ENCODE peak calls at places on chromosomes 2 and 18, in four cellular contexts. L, T, Z and O are unnamed samples.

GRCh38 chr2:126703311-126703710 is 47.4 kb downstream of the GYPC start:
- DNase-seq in L (no peak), T (no peak), Z (no peak), O (no peak)

GRCh38 chr2:53519925-53520629 is 247.5 kb upstream of the CHAC2 start:
- DNase-seq in L (no peak), T (no peak), Z (no peak), O (no peak)

GRCh38 chr2:20012282-20013060 is at the start of gene MATN3:
- DNase-seq in L (peak), T (peak), Z (peak), O (peak)

GRCh38 chr2:241813080-241813805 is 4.2 kb downstream of the NEU4 start:
- DNase-seq in L (no peak), T (no peak), Z (peak), O (no peak)

GRCh38 chr2:171289938-171290480 is 129.3 kb upstream of the TLK1 start:
- DNase-seq in L (peak), T (no peak), Z (no peak), O (no peak)

GRCh38 chr18:3875376-3875775 is 425.4 kb downstream of the TGIF1 start:
- DNase-seq in L (no peak), T (no peak), Z (no peak), O (no peak)

GRCh38 chr2:38327580-38327979 is 49.5 kb downstream of the ATL2 start:
- DNase-seq in L (no peak), T (no peak), Z (no peak), O (no peak)

GRCh38 chr2:152648336-152648735 is 68.9 kb downstream of the PRPF40A start:
- DNase-seq in L (peak), T (no peak), Z (no peak), O (no peak)

GRCh38 chr2:104863585-104864279 is 9.8 kb downstream of the POU3F3 start:
- DNase-seq in L (no peak), T (no peak), Z (peak), O (peak)

GRCh38 chr2:101114815-101115214 is 36.4 kb downstream of the TBC1D8 start:
- DNase-seq in L (no peak), T (no peak), Z (no peak), O (no peak)

GRCh38 chr18:60668583-60668982 is 296.0 kb upstream of the MC4R start:
- DNase-seq in L (no peak), T (no peak), Z (no peak), O (no peak)

GRCh38 chr2:234333168-234334130 is 163.4 kb downstream of the ARL4C start:
- DNase-seq in L (no peak), T (no peak), Z (no peak), O (no peak)

GRCh38 chr2:109265953-109266352 is 136.9 kb downstream of the SH3RF3 start:
- DNase-seq in L (no peak), T (no peak), Z (no peak), O (no peak)

GRCh38 chr2:158178646-158179045 is 77.0 kb downstream of the UPP2 start:
- DNase-seq in L (no peak), T (no peak), Z (no peak), O (no peak)

GRCh38 chr2:161077367-161078210 is 82.6 kb upstream of the TANK start:
- DNase-seq in L (peak), T (no peak), Z (no peak), O (no peak)

GRCh38 chr2:189545424-189545823 is 35.2 kb downstream of the SLC40A1 start:
- DNase-seq in L (no peak), T (no peak), Z (no peak), O (no peak)

GRCh38 chr18:75047240-75047639 is 161.7 kb downstream of the PTGR3 start:
- DNase-seq in L (no peak), T (no peak), Z (no peak), O (no peak)

GRCh38 chr2:171551836-171552235 is 29.6 kb downstream of the CYBRD1 start:
- DNase-seq in L (no peak), T (no peak), Z (no peak), O (no peak)

GRCh38 chr2:131035112-131035825 is 58.0 kb downstream of the FAM168B start:
- DNase-seq in L (no peak), T (no peak), Z (no peak), O (no peak)

GRCh38 chr2:23417310-23417709 is 32.3 kb downstream of the KLHL29 start:
- DNase-seq in L (no peak), T (no peak), Z (no peak), O (no peak)

GRCh38 chr18:33573193-33573592 is 4.8 kb upstream of the ASXL3 start:
- DNase-seq in L (no peak), T (no peak), Z (no peak), O (no peak)

GRCh38 chr2:176292608-176293007 is 23.4 kb downstream of the MTX2 start:
- DNase-seq in L (no peak), T (no peak), Z (no peak), O (no peak)

GRCh38 chr2:214577769-214578168 is 166.9 kb downstream of the VWC2L start:
- DNase-seq in L (peak), T (no peak), Z (no peak), O (no peak)

GRCh38 chr2:54086157-54086556 is 29.3 kb upstream of the ACYP2 start:
- DNase-seq in L (no peak), T (no peak), Z (no peak), O (no peak)

GRCh38 chr2:47870668-47871540 is 35.4 kb downstream of the FBXO11 start:
- DNase-seq in L (no peak), T (no peak), Z (no peak), O (no peak)

GRCh38 chr2:12742891-12743290 is 26.2 kb downstream of the TRIB2 start:
- DNase-seq in L (peak), T (no peak), Z (no peak), O (no peak)

GRCh38 chr18:47772374-47773248 is 157.8 kb downstream of the SMAD2 start:
- DNase-seq in L (peak), T (peak), Z (peak), O (peak)

GRCh38 chr18:56637897-56638231 is 528 bp downstream of the TXNL1 start:
- DNase-seq in L (peak), T (no peak), Z (no peak), O (no peak)

GRCh38 chr18:70693196-70693595 is 404.4 kb downstream of the SOCS6 start:
- DNase-seq in L (no peak), T (peak), Z (no peak), O (no peak)

GRCh38 chr2:46461716-46462171 is 17.6 kb upstream of the TMEM247 start:
- DNase-seq in L (no peak), T (no peak), Z (no peak), O (no peak)

GRCh38 chr2:188303363-188304031 is 11.8 kb downstream of the GULP1 start:
- DNase-seq in L (peak), T (peak), Z (peak), O (no peak)

GRCh38 chr18:69631281-69631680 is 230.6 kb downstream of the DOK6 start:
- DNase-seq in L (peak), T (no peak), Z (no peak), O (no peak)

GRCh38 chr2:26238301-26238958 is 6.0 kb downstream of the HADHA start:
- DNase-seq in L (peak), T (no peak), Z (no peak), O (no peak)

GRCh38 chr2:85308951-85309555 is 18.7 kb downstream of the TGOLN2 start:
- DNase-seq in L (peak), T (no peak), Z (no peak), O (no peak)

GRCh38 chr2:2981000-2981399 is 396.6 kb downstream of the EIPR1 start:
- DNase-seq in L (no peak), T (no peak), Z (no peak), O (no peak)

GRCh38 chr18:3498705-3499451 is 48.9 kb downstream of the TGIF1 start:
- DNase-seq in L (peak), T (peak), Z (peak), O (peak)

GRCh38 chr2:191580581-191580980 is 97.4 kb upstream of the NABP1 start:
- DNase-seq in L (no peak), T (no peak), Z (no peak), O (no peak)
- H2BK5ac ChIP-seq in L (no peak), T (no peak), Z (no peak), O (no peak)

DNA sequence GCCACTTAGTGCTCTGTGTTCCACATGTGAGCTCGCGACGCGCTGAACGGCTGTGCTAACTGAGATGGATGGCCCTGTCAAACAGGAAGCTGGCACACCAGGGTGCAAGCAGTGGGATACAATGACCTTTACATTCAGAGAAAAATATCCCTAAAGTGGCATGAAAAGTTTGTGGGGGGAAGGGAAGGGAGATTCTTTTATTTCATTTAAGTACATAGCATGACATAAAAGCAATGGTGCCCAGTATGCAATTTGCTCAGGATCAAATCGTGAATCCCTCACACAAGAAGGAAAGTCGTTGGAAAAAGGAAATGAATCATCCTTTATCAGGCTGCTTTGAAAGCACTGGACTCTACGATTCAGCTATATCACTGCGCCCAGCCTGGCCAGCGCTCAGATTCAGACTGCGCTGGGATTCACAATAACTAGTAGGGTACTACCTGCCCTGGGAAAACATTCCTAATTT is 26.0 kb downstream of the SATB2 start:
- DNase-seq in L (peak), T (no peak), Z (peak), O (no peak)
- H2BK5ac ChIP-seq in L (no peak), T (no peak), Z (no peak), O (no peak)

DNA sequence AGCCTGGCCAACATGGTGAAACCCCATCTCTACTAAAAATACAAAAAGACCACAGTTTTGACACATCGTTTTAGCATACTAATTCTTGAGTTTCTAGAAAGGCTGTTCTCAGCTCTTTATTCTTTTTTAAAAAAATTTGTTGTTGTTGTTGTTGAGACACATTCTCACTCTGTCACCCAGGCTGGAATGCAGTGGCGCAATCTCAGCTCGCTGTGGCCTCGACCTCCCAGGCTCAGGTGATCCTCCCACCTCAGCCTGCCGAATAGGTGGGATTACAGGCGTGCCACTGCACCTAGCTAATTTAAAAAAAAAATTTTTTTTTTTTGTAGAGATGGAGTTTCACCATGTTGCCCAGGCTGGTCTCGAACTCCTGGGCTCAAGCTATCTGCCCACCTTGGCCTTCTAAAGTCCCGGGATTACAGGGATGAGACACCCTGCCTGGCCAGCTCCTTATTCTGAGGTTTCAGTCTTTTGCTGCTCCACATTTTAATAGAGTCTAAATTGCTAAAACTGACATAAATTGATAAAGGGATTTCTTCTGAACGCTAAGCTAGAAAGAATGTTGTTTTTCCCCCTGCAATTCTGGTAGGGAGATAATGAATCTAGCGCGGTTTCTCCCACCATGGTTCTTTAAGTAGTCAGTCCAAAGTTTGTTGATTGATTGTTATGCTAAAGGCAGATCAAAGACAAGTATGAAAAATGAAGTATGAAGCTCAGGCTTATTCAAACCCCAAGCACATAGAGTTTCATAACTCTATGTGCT is 32.6 kb upstream of the CABLES1 start:
- DNase-seq in L (no peak), T (no peak), Z (no peak), O (no peak)
- H2BK5ac ChIP-seq in L (no peak), T (no peak), Z (no peak), O (no peak)

GRCh38 chr2:99654419-99654818 is 164.6 kb upstream of the REV1 start:
- DNase-seq in L (no peak), T (no peak), Z (no peak), O (no peak)
- H2BK5ac ChIP-seq in L (no peak), T (no peak), Z (no peak), O (no peak)